ENCODE peak calls at places on chromosomes 16 and 17, in four cellular contexts. One of them, this sample, is unnamed.
A peak's percentile ranks its signal among the peaks of the same experiment; 100 is the strongest.

GRCh38 chr17:79974786-79975497 is 60.7 kb downstream of the TBC1D16 start:
- DNase-seq in COR-L47: no peak
- DNase-seq in activated naive CD4-positive, alpha-beta T cell treated with anti-CD3 and anti-CD28 coated beads for 36 hours: no peak
- DNase-seq in SHP77: no peak
- DNase-seq in this sample: no peak

GRCh38 chr16:10314811-10315210 is 71.0 kb upstream of the ATF7IP2 start:
- DNase-seq in COR-L47: no peak
- DNase-seq in activated naive CD4-positive, alpha-beta T cell treated with anti-CD3 and anti-CD28 coated beads for 36 hours: peak; percentile 16
- DNase-seq in SHP77: no peak
- DNase-seq in this sample: no peak

GRCh38 chr16:9854665-9855064 is 327.6 kb downstream of the GRIN2A start:
- DNase-seq in COR-L47: no peak
- DNase-seq in activated naive CD4-positive, alpha-beta T cell treated with anti-CD3 and anti-CD28 coated beads for 36 hours: no peak
- DNase-seq in SHP77: no peak
- DNase-seq in this sample: no peak

GRCh38 chr17:79821331-79822095 is 17.7 kb downstream of the CBX4 start:
- DNase-seq in COR-L47: no peak
- DNase-seq in activated naive CD4-positive, alpha-beta T cell treated with anti-CD3 and anti-CD28 coated beads for 36 hours: no peak
- DNase-seq in SHP77: no peak
- DNase-seq in this sample: no peak

GRCh38 chr16:13205352-13205751 is 304.0 kb downstream of the SHISA9 start:
- DNase-seq in COR-L47: no peak
- DNase-seq in activated naive CD4-positive, alpha-beta T cell treated with anti-CD3 and anti-CD28 coated beads for 36 hours: no peak
- DNase-seq in SHP77: no peak
- DNase-seq in this sample: no peak

GRCh38 chr17:51608251-51608933 is 348.0 kb downstream of the UTP18 start:
- DNase-seq in COR-L47: no peak
- DNase-seq in activated naive CD4-positive, alpha-beta T cell treated with anti-CD3 and anti-CD28 coated beads for 36 hours: no peak
- DNase-seq in SHP77: no peak
- DNase-seq in this sample: no peak

GRCh38 chr16:46920402-46921068 is 36.4 kb downstream of the GPT2 start:
- DNase-seq in COR-L47: no peak
- DNase-seq in activated naive CD4-positive, alpha-beta T cell treated with anti-CD3 and anti-CD28 coated beads for 36 hours: no peak
- DNase-seq in SHP77: no peak
- DNase-seq in this sample: no peak

GRCh38 chr16:78543066-78543465 is 443.6 kb downstream of the WWOX start:
- DNase-seq in COR-L47: no peak
- DNase-seq in activated naive CD4-positive, alpha-beta T cell treated with anti-CD3 and anti-CD28 coated beads for 36 hours: no peak
- DNase-seq in SHP77: peak; percentile 6
- DNase-seq in this sample: no peak

GRCh38 chr17:57121308-57122042 is 36.4 kb downstream of the AKAP1 start:
- DNase-seq in COR-L47: peak; percentile 49
- DNase-seq in activated naive CD4-positive, alpha-beta T cell treated with anti-CD3 and anti-CD28 coated beads for 36 hours: peak; percentile 33
- DNase-seq in SHP77: peak; percentile 41
- DNase-seq in this sample: no peak